ENCODE peak calls at places on chromosomes 13 and 19, in six cellular contexts. D, A, L, X, U and F are unnamed samples.

GRCh38 chr13:87259479-87260083 is 411.6 kb upstream of the SLITRK5 start:
- DNase-seq in U (no peak), A (peak; percentile 13), D (no peak), L (peak; percentile 2), X (no peak), F (no peak)

GRCh38 chr19:29690842-29691241 is 24.2 kb downstream of the C19orf12 start:
- DNase-seq in A (peak; percentile 23), X (peak; percentile 45), L (no peak), U (no peak), D (no peak), F (no peak)

GRCh38 chr19:29708553-29709439 is 6.3 kb downstream of the C19orf12 start:
- DNase-seq in U (no peak), L (no peak), X (peak; percentile 67), D (no peak), A (no peak), F (no peak)

GRCh38 chr13:19910336-19911072 is 47.1 kb upstream of the ZMYM5 start:
- DNase-seq in A (peak; percentile 43), X (no peak), D (no peak), U (no peak), L (no peak), F (no peak)

GRCh38 chr13:89066868-89067466 is 1395.8 kb downstream of the SLITRK5 start:
- DNase-seq in A (peak; percentile 38), L (peak; percentile 19), U (peak; percentile 12), X (no peak), D (no peak), F (no peak)

GRCh38 chr13:70310720-70311119 is 202.5 kb upstream of the KLHL1 start:
- DNase-seq in U (peak; percentile 17), X (no peak), D (no peak), L (peak; percentile 48), A (peak; percentile 26), F (no peak)

GRCh38 chr13:25247345-25247744 is 39.9 kb downstream of the MTMR6 start:
- DNase-seq in X (no peak), U (no peak), A (no peak), L (no peak), D (no peak), F (no peak)

GRCh38 chr13:95643814-95644598 is 500 bp downstream of the DZIP1 start:
- DNase-seq in X (peak; percentile 78), L (peak; percentile 80), U (no peak), D (peak; percentile 63), A (no peak), F (no peak)

GRCh38 chr13:65347420-65348030 is 1882.6 kb downstream of the PCDH9 start:
- DNase-seq in L (peak; percentile 31), D (no peak), A (no peak), X (no peak), U (no peak), F (no peak)

GRCh38 chr19:55674459-55674840 is 576 bp upstream of the EPN1 start:
- DNase-seq in X (no peak), L (no peak), D (no peak), U (no peak), A (no peak), F (no peak)

GRCh38 chr19:30882411-30883005 is 466.7 kb downstream of the TSHZ3 start:
- DNase-seq in D (no peak), U (no peak), X (no peak), L (no peak), A (no peak), F (no peak)

GRCh38 chr13:110227416-110227815 is 79.5 kb downstream of the COL4A1 start:
- DNase-seq in U (no peak), X (no peak), L (no peak), D (no peak), A (no peak), F (no peak)

GRCh38 chr13:37905736-37906135 is 36.2 kb upstream of the TRPC4 start:
- DNase-seq in X (no peak), D (no peak), A (no peak), L (no peak), U (no peak), F (no peak)

GRCh38 chr13:103273825-103274224 is 207.6 kb upstream of the SLC10A2 start:
- DNase-seq in X (no peak), A (no peak), U (no peak), D (no peak), L (no peak), F (no peak)

GRCh38 chr19:43784981-43785808 is 4.4 kb upstream of the KCNN4 start:
- DNase-seq in U (peak; percentile 80), A (peak; percentile 79), X (peak; percentile 84), D (no peak), L (peak; percentile 84), F (no peak)

GRCh38 chr13:83065136-83065535 is 817.1 kb downstream of the SLITRK1 start:
- DNase-seq in X (no peak), L (no peak), A (no peak), U (no peak), D (peak; percentile 74), F (peak; percentile 93)

GRCh38 chr13:36362251-36362650 is 16.1 kb upstream of the SPART start:
- DNase-seq in U (no peak), D (no peak), X (no peak), L (no peak), A (no peak), F (no peak)

GRCh38 chr13:49539313-49539712 is 43.6 kb downstream of the PHF11 start:
- DNase-seq in U (no peak), L (no peak), X (no peak), D (no peak), A (no peak), F (peak; percentile 71)

GRCh38 chr13:41268764-41269163 is 5.4 kb upstream of the MTRF1 start:
- DNase-seq in A (peak; percentile 53), U (no peak), D (no peak), L (no peak), X (no peak), F (no peak)

GRCh38 chr13:113956571-113956970 is 17.3 kb downstream of the C13orf46 start:
- DNase-seq in X (peak; percentile 47), A (no peak), D (peak; percentile 52), L (no peak), U (no peak), F (no peak)

GRCh38 chr19:17486545-17486944 is 16.2 kb downstream of the SLC27A1 start:
- DNase-seq in A (no peak), D (no peak), L (no peak), U (no peak), X (no peak), F (no peak)

GRCh38 chr13:53144826-53145225 is 116.2 kb downstream of the OLFM4 start:
- DNase-seq in X (no peak), A (no peak), L (no peak), U (no peak), D (no peak), F (no peak)

GRCh38 chr13:53151692-53152421 is 123.2 kb downstream of the OLFM4 start:
- DNase-seq in X (no peak), A (peak; percentile 15), D (no peak), U (peak; percentile 41), L (peak; percentile 54), F (no peak)

GRCh38 chr13:53150568-53150967 is 122.0 kb downstream of the OLFM4 start:
- DNase-seq in D (no peak), L (no peak), X (no peak), A (no peak), U (no peak), F (no peak)
- TF ChIP-seq POLR2AphosphoS5 in D (no peak), L (no peak), X (no peak), A (no peak), U (no peak), F (no peak)

GRCh38 chr19:13840751-13841338 is 36.1 kb upstream of the NANOS3 start:
- DNase-seq in D (no peak), X (peak; percentile 86), A (no peak), L (peak; percentile 40), U (no peak), F (no peak)

GRCh38 chr19:13842294-13843103 is 34.4 kb upstream of the NANOS3 start:
- DNase-seq in L (peak; percentile 87), X (peak; percentile 93), A (no peak), U (no peak), D (peak; percentile 94), F (peak; percentile 97)

GRCh38 chr19:13841339-13842293 is 35.3 kb upstream of the NANOS3 start:
- DNase-seq in X (peak; percentile 89), A (no peak), D (peak; percentile 89), U (no peak), L (peak; percentile 50), F (peak; percentile 86)

GRCh38 chr19:13844130-13844631 is 32.8 kb upstream of the NANOS3 start:
- DNase-seq in X (peak; percentile 80), U (no peak), D (peak; percentile 82), A (no peak), L (no peak), F (no peak)

GRCh38 chr19:13843104-13843921 is 33.6 kb upstream of the NANOS3 start:
- DNase-seq in U (no peak), D (peak; percentile 92), A (no peak), X (peak; percentile 84), L (peak; percentile 58), F (peak; percentile 86)
- TF ChIP-seq POLR2AphosphoS5 in U (peak; percentile 15), D (peak; percentile 86), A (no peak), X (peak; percentile 41), L (no peak), F (no peak)

GRCh38 chr13:30196025-30196424 is 111.3 kb downstream of the KATNAL1 start:
- DNase-seq in A (peak; percentile 8), U (no peak), X (no peak), L (peak; percentile 77), D (no peak), F (no peak)

GRCh38 chr13:30192320-30193093 is 114.8 kb downstream of the KATNAL1 start:
- DNase-seq in X (no peak), D (no peak), L (peak; percentile 14), U (no peak), A (no peak), F (no peak)

GRCh38 chr13:30191491-30192100 is 115.8 kb downstream of the KATNAL1 start:
- DNase-seq in D (no peak), A (no peak), X (no peak), U (no peak), L (no peak), F (no peak)

GRCh38 chr13:30193279-30194234 is 113.8 kb downstream of the KATNAL1 start:
- DNase-seq in L (no peak), D (no peak), X (no peak), A (no peak), U (no peak), F (no peak)

GRCh38 chr13:30194906-30195305 is 112.4 kb downstream of the KATNAL1 start:
- DNase-seq in D (no peak), A (no peak), X (no peak), L (no peak), U (no peak), F (no peak)
- TF ChIP-seq POLR2AphosphoS5 in D (no peak), A (no peak), X (no peak), L (no peak), U (no peak), F (no peak)

DNA sequence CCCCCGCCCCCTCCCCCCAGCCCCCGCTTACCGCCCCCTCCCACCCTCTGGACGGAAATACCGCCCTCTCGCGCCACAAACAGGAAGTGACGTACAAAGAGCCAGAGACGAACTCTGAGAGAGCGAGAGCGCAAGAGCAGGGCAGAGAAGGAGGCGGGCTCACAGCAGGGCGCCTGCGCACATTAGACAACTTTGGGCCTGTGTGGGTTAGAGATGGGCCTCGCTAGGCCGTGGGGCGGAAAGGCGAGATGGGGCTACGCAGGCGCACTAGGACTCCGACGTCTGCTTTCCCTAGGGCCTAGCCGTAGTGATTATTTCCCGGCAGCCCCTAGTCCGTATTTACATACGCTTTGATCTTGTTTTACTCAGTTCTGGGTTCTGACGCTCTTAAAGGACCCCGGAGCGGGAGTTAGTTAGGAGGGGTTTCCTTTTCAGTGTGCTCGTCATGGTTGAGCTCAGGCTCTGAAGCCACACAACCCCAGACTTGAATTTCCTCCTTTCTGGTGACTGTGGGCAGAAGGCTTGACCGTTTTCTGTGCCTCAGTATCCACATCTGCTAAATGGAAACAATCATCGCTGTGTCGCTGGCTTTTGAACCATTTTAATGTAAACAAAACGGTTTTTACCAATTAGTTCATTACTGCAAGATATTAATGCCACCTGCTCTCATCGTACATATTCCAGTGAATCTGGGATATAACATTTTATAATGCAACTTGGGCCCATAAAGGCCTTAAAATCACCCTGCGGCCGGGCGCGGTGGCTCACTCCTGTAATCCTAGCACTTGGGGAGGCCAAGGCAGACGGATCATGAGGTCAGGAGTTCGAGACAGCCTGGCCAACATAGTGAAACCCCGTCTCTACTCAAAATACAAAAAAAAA is 449 bp upstream of the AKT2 start:
- DNase-seq in X (peak; percentile 99), D (peak; percentile 99), U (peak; percentile 100), L (peak; percentile 94), A (peak; percentile 99), F (peak; percentile 100)
- TF ChIP-seq POLR2AphosphoS5 in X (peak; percentile 87), D (no peak), U (no peak), L (peak; percentile 57), A (peak; percentile 63), F (no peak)